ENCODE peak calls at places on chromosomes 3 and 15, in five cellular contexts. One of them, this sample, is unnamed.

GRCh38 chr15:78360426-78360825 is 20.3 kb downstream of the CRABP1 start:
- DNase-seq in H1: no peak
- DNase-seq in mesenchymal stem cell: no peak
- DNase-seq in IMR-90: no peak
- DNase-seq in trophoblast cell: no peak
- DNase-seq in this sample: no peak

GRCh38 chr3:177245257-177245656 is 48.0 kb upstream of the TBL1XR1 start:
- DNase-seq in mesenchymal stem cell: no peak
- DNase-seq in IMR-90: no peak
- DNase-seq in trophoblast cell: no peak
- DNase-seq in H1: no peak
- DNase-seq in this sample: no peak

GRCh38 chr3:41301548-41301947 is 102.2 kb downstream of the CTNNB1 start:
- DNase-seq in trophoblast cell: peak; percentile 12
- DNase-seq in H1: no peak
- DNase-seq in IMR-90: peak; percentile 6
- DNase-seq in mesenchymal stem cell: no peak
- DNase-seq in this sample: no peak

GRCh38 chr15:96701443-96701842 is 370.9 kb downstream of the NR2F2 start:
- DNase-seq in trophoblast cell: no peak
- DNase-seq in IMR-90: no peak
- DNase-seq in mesenchymal stem cell: no peak
- DNase-seq in H1: no peak
- DNase-seq in this sample: no peak

GRCh38 chr3:191306428-191306827 is 22.8 kb upstream of the CCDC50 start:
- DNase-seq in mesenchymal stem cell: peak; percentile 53
- DNase-seq in H1: no peak
- DNase-seq in trophoblast cell: peak; percentile 57
- DNase-seq in IMR-90: no peak
- DNase-seq in this sample: no peak

GRCh38 chr3:142850395-142851023 is 38.4 kb downstream of the PCOLCE2 start:
- DNase-seq in trophoblast cell: peak; percentile 29
- DNase-seq in IMR-90: peak; percentile 66
- DNase-seq in H1: no peak
- DNase-seq in mesenchymal stem cell: peak; percentile 98
- DNase-seq in this sample: no peak

GRCh38 chr15:42285042-42285441 is 11.8 kb upstream of the TMEM87A start:
- DNase-seq in mesenchymal stem cell: peak; percentile 34
- DNase-seq in H1: no peak
- DNase-seq in IMR-90: no peak
- DNase-seq in trophoblast cell: no peak
- DNase-seq in this sample: no peak

GRCh38 chr15:33910741-33911140 is 57.6 kb upstream of the CHRM5 start:
- DNase-seq in H1: no peak
- DNase-seq in IMR-90: peak; percentile 69
- DNase-seq in trophoblast cell: no peak
- DNase-seq in mesenchymal stem cell: peak; percentile 18
- DNase-seq in this sample: no peak

GRCh38 chr3:59433546-59433945 is 383.7 kb upstream of the CFAP20DC start:
- DNase-seq in mesenchymal stem cell: no peak
- DNase-seq in trophoblast cell: no peak
- DNase-seq in H1: no peak
- DNase-seq in IMR-90: peak; percentile 21
- DNase-seq in this sample: no peak

GRCh38 chr3:123546133-123546755 is 38.6 kb downstream of the HACD2 start:
- DNase-seq in trophoblast cell: no peak
- DNase-seq in IMR-90: peak; percentile 94
- DNase-seq in mesenchymal stem cell: peak; percentile 88
- DNase-seq in H1: no peak
- DNase-seq in this sample: no peak

GRCh38 chr3:169627073-169627472 is 36.4 kb downstream of the MECOM start:
- DNase-seq in trophoblast cell: no peak
- DNase-seq in mesenchymal stem cell: no peak
- DNase-seq in IMR-90: no peak
- DNase-seq in H1: no peak
- DNase-seq in this sample: no peak

GRCh38 chr3:154214320-154214719 is 93.1 kb downstream of the ARHGEF26 start:
- DNase-seq in H1: no peak
- DNase-seq in trophoblast cell: no peak
- DNase-seq in IMR-90: peak; percentile 43
- DNase-seq in mesenchymal stem cell: no peak
- DNase-seq in this sample: no peak

GRCh38 chr15:43488790-43489585 is 4.0 kb downstream of the TP53BP1 start:
- DNase-seq in IMR-90: peak; percentile 25
- DNase-seq in H1: no peak
- DNase-seq in trophoblast cell: no peak
- DNase-seq in mesenchymal stem cell: no peak
- DNase-seq in this sample: no peak

GRCh38 chr3:197490659-197491058 is 65.1 kb downstream of the BDH1 start:
- DNase-seq in H1: no peak
- DNase-seq in IMR-90: no peak
- DNase-seq in trophoblast cell: no peak
- DNase-seq in mesenchymal stem cell: no peak
- DNase-seq in this sample: no peak

GRCh38 chr3:52062499-52062898 is 6.1 kb upstream of the DUSP7 start:
- DNase-seq in trophoblast cell: peak; percentile 91
- DNase-seq in mesenchymal stem cell: peak; percentile 86
- DNase-seq in H1: no peak
- DNase-seq in IMR-90: peak; percentile 90
- DNase-seq in this sample: no peak

GRCh38 chr3:64311424-64311920 is 86.2 kb upstream of the PRICKLE2 start:
- DNase-seq in IMR-90: peak; percentile 28
- DNase-seq in H1: no peak
- DNase-seq in mesenchymal stem cell: no peak
- DNase-seq in trophoblast cell: no peak
- DNase-seq in this sample: no peak

GRCh38 chr3:168398371-168399030 is 302.8 kb upstream of the GOLIM4 start:
- DNase-seq in IMR-90: peak; percentile 81
- DNase-seq in trophoblast cell: no peak
- DNase-seq in H1: no peak
- DNase-seq in mesenchymal stem cell: peak; percentile 11
- DNase-seq in this sample: no peak

GRCh38 chr3:31490502-31490901 is 42.2 kb upstream of the STT3B start:
- DNase-seq in H1: no peak
- DNase-seq in mesenchymal stem cell: no peak
- DNase-seq in trophoblast cell: no peak
- DNase-seq in IMR-90: no peak
- DNase-seq in this sample: no peak

GRCh38 chr3:171564723-171565122 is 104.5 kb upstream of the TNIK start:
- DNase-seq in mesenchymal stem cell: no peak
- DNase-seq in trophoblast cell: no peak
- DNase-seq in IMR-90: no peak
- DNase-seq in H1: no peak
- DNase-seq in this sample: no peak

GRCh38 chr3:5186854-5187151 is 704 bp upstream of the EDEM1 start:
- DNase-seq in mesenchymal stem cell: peak; percentile 62
- DNase-seq in IMR-90: peak; percentile 44
- DNase-seq in H1: no peak
- DNase-seq in trophoblast cell: peak; percentile 44
- DNase-seq in this sample: no peak

GRCh38 chr3:190169243-190169642 is 48.5 kb upstream of the P3H2 start:
- DNase-seq in trophoblast cell: no peak
- DNase-seq in H1: no peak
- DNase-seq in IMR-90: peak; percentile 37
- DNase-seq in mesenchymal stem cell: no peak
- DNase-seq in this sample: no peak
- H2BK120ac ChIP-seq in trophoblast cell: no peak overlapping the region
- H2BK120ac ChIP-seq in H1: no peak overlapping the region
- H2BK120ac ChIP-seq in IMR-90: no peak overlapping the region
- H2BK120ac ChIP-seq in mesenchymal stem cell: no peak overlapping the region
- H2BK120ac ChIP-seq in this sample: no peak overlapping the region

DNA sequence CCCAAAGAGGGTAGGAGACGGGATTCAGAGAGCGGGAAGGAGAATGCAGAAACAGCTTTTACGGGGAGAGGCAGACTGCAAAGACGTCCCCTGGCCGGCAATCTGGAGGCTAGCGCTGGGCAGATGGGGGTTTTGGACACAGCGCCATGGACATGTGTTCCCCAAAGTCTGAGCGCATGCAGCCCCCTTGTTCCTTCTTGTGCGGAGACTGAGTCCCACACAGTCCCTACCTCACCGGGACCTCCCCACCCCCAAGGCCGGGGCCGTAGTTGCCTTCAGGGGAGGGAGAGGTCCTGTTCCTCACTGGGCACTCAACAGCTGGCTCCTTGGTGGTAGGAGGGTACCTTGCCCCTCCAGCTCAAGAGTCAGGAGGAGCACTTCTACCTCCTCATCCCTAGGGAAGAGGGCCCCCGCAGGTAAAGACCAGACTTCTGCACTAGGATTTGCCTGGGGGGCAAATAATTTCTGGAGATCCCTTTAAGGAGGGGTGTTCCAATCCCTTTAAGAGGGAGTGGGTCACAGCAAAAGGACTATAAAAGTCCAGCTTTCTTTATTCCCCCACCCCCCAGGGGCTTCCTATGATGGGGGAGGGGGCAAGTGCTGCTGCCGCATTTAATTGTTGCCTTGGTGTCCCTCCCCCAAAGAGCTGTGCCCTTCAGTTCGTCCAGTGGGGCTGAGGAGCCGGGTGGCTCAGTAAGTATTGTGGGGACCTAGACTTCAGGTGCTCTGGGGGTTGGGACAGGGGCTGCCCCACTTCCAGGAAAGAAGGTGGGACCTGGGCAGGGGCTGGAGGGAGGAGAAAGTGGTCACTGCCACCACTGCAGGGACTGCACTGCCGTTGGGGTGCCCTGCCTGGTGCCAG is 3.6 kb upstream of the BAHD1 start:
- DNase-seq in H1: no peak
- DNase-seq in IMR-90: no peak
- DNase-seq in trophoblast cell: no peak
- DNase-seq in mesenchymal stem cell: no peak
- DNase-seq in this sample: no peak
- H3K4me3 ChIP-seq in H1: peak overlapping the region; percentile 70
- H3K4me3 ChIP-seq in IMR-90: no peak overlapping the region
- H3K4me3 ChIP-seq in trophoblast cell: no peak overlapping the region
- H3K4me3 ChIP-seq in mesenchymal stem cell: no peak overlapping the region
- H3K4me3 ChIP-seq in this sample: peak overlapping the region; percentile 47

GRCh38 chr15:88913017-88913849 is at the start of gene MFGE8:
- DNase-seq in trophoblast cell: peak; percentile 47
- DNase-seq in H1: peak; percentile 96
- DNase-seq in IMR-90: peak; percentile 72
- DNase-seq in mesenchymal stem cell: peak; percentile 73
- DNase-seq in this sample: peak; percentile 85
- H3K14ac ChIP-seq in trophoblast cell: peak within 1 kb of the TSS; percentile 86
- H3K14ac ChIP-seq in H1: no peak within 1 kb of the TSS
- H3K14ac ChIP-seq in IMR-90: peak within 1 kb of the TSS; percentile 89
- H3K14ac ChIP-seq in mesenchymal stem cell: no peak within 1 kb of the TSS
- H3K14ac ChIP-seq in this sample: no peak within 1 kb of the TSS

GRCh38 chr3:19945405-19946290 is 1.2 kb upstream of the RAB5A start:
- DNase-seq in H1: no peak
- DNase-seq in mesenchymal stem cell: no peak
- DNase-seq in IMR-90: no peak
- DNase-seq in trophoblast cell: peak; percentile 62
- DNase-seq in this sample: no peak

GRCh38 chr3:19947549-19948071 is 713 bp downstream of the RAB5A start:
- DNase-seq in mesenchymal stem cell: peak; percentile 67
- DNase-seq in H1: peak; percentile 75
- DNase-seq in trophoblast cell: peak; percentile 62
- DNase-seq in IMR-90: peak; percentile 41
- DNase-seq in this sample: peak; percentile 32

GRCh38 chr3:19948192-19948591 is 1.3 kb downstream of the RAB5A start:
- DNase-seq in mesenchymal stem cell: no peak
- DNase-seq in H1: no peak
- DNase-seq in IMR-90: no peak
- DNase-seq in trophoblast cell: no peak
- DNase-seq in this sample: no peak

GRCh38 chr3:19946291-19946831 is 536 bp upstream of the RAB5A start:
- DNase-seq in mesenchymal stem cell: no peak
- DNase-seq in H1: no peak
- DNase-seq in IMR-90: no peak
- DNase-seq in trophoblast cell: peak; percentile 55
- DNase-seq in this sample: no peak

GRCh38 chr3:19946832-19947548 is at the start of gene RAB5A:
- DNase-seq in trophoblast cell: peak; percentile 99
- DNase-seq in IMR-90: peak; percentile 98
- DNase-seq in mesenchymal stem cell: peak; percentile 98
- DNase-seq in H1: peak; percentile 95
- DNase-seq in this sample: peak; percentile 92
- H2BK120ac ChIP-seq in trophoblast cell: peak within 1 kb of the TSS; percentile 69
- H2BK120ac ChIP-seq in IMR-90: peak within 1 kb of the TSS; percentile 74
- H2BK120ac ChIP-seq in mesenchymal stem cell: peak within 1 kb of the TSS; percentile 87
- H2BK120ac ChIP-seq in H1: no peak within 1 kb of the TSS
- H2BK120ac ChIP-seq in this sample: no peak within 1 kb of the TSS

GRCh38 chr15:85624241-85624855 is 170.4 kb downstream of the KLHL25 start:
- DNase-seq in mesenchymal stem cell: peak; percentile 62
- DNase-seq in IMR-90: no peak
- DNase-seq in trophoblast cell: no peak
- DNase-seq in H1: no peak
- DNase-seq in this sample: no peak
- H3K4me3 ChIP-seq in mesenchymal stem cell: no peak overlapping the region
- H3K4me3 ChIP-seq in IMR-90: no peak overlapping the region
- H3K4me3 ChIP-seq in trophoblast cell: no peak overlapping the region
- H3K4me3 ChIP-seq in H1: no peak overlapping the region
- H3K4me3 ChIP-seq in this sample: no peak overlapping the region

GRCh38 chr15:40038267-40038653 is 721 bp downstream of the SRP14 start:
- DNase-seq in mesenchymal stem cell: peak; percentile 69
- DNase-seq in IMR-90: peak; percentile 56
- DNase-seq in trophoblast cell: peak; percentile 47
- DNase-seq in H1: no peak
- DNase-seq in this sample: no peak

GRCh38 chr15:40040770-40041169 is 1.8 kb upstream of the SRP14 start:
- DNase-seq in mesenchymal stem cell: no peak
- DNase-seq in IMR-90: no peak
- DNase-seq in trophoblast cell: no peak
- DNase-seq in H1: no peak
- DNase-seq in this sample: no peak

GRCh38 chr15:40040293-40040635 is 1.3 kb upstream of the SRP14 start:
- DNase-seq in IMR-90: no peak
- DNase-seq in H1: no peak
- DNase-seq in trophoblast cell: no peak
- DNase-seq in mesenchymal stem cell: no peak
- DNase-seq in this sample: no peak

GRCh38 chr15:40042791-40043320 is 3.9 kb upstream of the SRP14 start:
- DNase-seq in mesenchymal stem cell: no peak
- DNase-seq in trophoblast cell: no peak
- DNase-seq in IMR-90: no peak
- DNase-seq in H1: no peak
- DNase-seq in this sample: no peak

DNA sequence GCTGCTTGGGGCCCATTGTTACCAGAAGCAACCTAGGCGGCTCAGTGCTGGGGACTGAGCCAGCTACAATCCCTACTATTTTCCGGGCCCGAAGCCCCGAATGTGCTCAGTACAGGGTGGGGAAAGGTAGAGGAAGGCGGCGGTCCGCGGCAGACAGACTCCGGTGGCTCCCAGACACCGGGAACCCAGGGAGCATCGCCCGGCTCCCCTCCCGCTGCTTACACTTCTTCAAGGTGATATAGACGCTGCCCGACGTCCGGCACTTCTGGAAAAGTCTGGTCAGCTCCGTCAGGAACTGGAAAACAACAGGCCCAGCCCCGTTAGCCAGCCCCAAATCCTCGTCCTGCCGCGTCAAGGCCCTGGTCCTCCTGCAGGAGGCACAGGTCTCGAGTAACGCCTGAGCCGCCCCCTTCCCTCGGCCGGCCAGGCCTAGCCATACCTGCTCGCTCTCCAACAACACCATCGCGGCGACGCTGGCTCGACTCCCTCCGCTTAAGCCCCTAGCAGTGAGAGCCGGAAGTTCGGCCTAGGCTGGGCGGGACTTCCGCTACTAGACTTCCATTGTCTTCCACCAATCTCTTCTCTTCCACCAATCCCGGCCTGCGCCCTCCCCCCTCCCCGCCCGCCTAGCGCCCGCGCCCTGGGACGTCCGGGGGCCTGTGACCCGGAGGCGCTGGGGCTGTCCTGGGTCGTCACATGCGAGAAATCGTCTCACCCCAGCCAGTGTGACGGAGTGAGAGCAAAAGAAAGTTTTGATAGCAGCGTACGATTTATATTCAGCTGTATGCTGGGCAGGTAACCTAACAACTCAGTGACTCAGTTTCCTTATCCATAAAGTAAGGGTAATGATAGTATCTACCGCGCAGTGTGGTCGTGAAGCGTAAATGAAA is at the start of gene SRP14:
- DNase-seq in trophoblast cell: peak; percentile 95
- DNase-seq in mesenchymal stem cell: peak; percentile 96
- DNase-seq in IMR-90: peak; percentile 91
- DNase-seq in H1: peak; percentile 91
- DNase-seq in this sample: peak; percentile 90
- H3K14ac ChIP-seq in trophoblast cell: peak within 1 kb of the TSS; percentile 71
- H3K14ac ChIP-seq in mesenchymal stem cell: no peak within 1 kb of the TSS
- H3K14ac ChIP-seq in IMR-90: peak within 1 kb of the TSS; percentile 99
- H3K14ac ChIP-seq in H1: no peak within 1 kb of the TSS
- H3K14ac ChIP-seq in this sample: peak within 1 kb of the TSS; percentile 95

This sample was measured in neuronal stem cell.